ENCODE peak calls at places on chromosomes 2 and 18, in ten cellular contexts. One of them, this sample, is unnamed.

GRCh38 chr2:190320696-190321095 is 1.1 kb upstream of the HIBCH start:
- DNase-seq in thoracic aorta: no peak
- DNase-seq in myocyte: no peak
- DNase-seq in KG1: no peak
- DNase-seq in cardiac fibroblast: no peak
- DNase-seq in BE2C: no peak
- DNase-seq in COR-L47: no peak
- DNase-seq in heart right ventricle: no peak
- DNase-seq in HFFc6: no peak
- DNase-seq in cardiac muscle cell: no peak
- DNase-seq in this sample: no peak

GRCh38 chr18:59593291-59593717 is 103.9 kb downstream of the CCBE1 start:
- DNase-seq in COR-L47: no peak
- DNase-seq in KG1: no peak
- DNase-seq in cardiac fibroblast: peak; percentile 66
- DNase-seq in cardiac muscle cell: peak; percentile 44
- DNase-seq in myocyte: peak; percentile 37
- DNase-seq in heart right ventricle: no peak
- DNase-seq in thoracic aorta: no peak
- DNase-seq in HFFc6: peak; percentile 74
- DNase-seq in BE2C: no peak
- DNase-seq in this sample: no peak

GRCh38 chr2:30355306-30355705 is 91.7 kb upstream of the LCLAT1 start:
- DNase-seq in KG1: no peak
- DNase-seq in cardiac muscle cell: no peak
- DNase-seq in HFFc6: no peak
- DNase-seq in COR-L47: no peak
- DNase-seq in BE2C: no peak
- DNase-seq in myocyte: no peak
- DNase-seq in cardiac fibroblast: no peak
- DNase-seq in thoracic aorta: no peak
- DNase-seq in heart right ventricle: no peak
- DNase-seq in this sample: no peak

GRCh38 chr2:44668336-44668735 is 273.2 kb upstream of the SIX3 start:
- DNase-seq in BE2C: no peak
- DNase-seq in cardiac muscle cell: no peak
- DNase-seq in HFFc6: no peak
- DNase-seq in KG1: no peak
- DNase-seq in thoracic aorta: no peak
- DNase-seq in COR-L47: no peak
- DNase-seq in myocyte: peak; percentile 8
- DNase-seq in cardiac fibroblast: no peak
- DNase-seq in heart right ventricle: no peak
- DNase-seq in this sample: no peak

GRCh38 chr18:57301573-57302230 is 50.7 kb upstream of the ST8SIA3 start:
- DNase-seq in cardiac fibroblast: no peak
- DNase-seq in thoracic aorta: no peak
- DNase-seq in COR-L47: no peak
- DNase-seq in myocyte: no peak
- DNase-seq in cardiac muscle cell: no peak
- DNase-seq in BE2C: peak; percentile 42
- DNase-seq in KG1: no peak
- DNase-seq in HFFc6: no peak
- DNase-seq in heart right ventricle: no peak
- DNase-seq in this sample: no peak

GRCh38 chr18:66682855-66683322 is 79.0 kb upstream of the CDH19 start:
- DNase-seq in HFFc6: no peak
- DNase-seq in COR-L47: peak; percentile 11
- DNase-seq in thoracic aorta: no peak
- DNase-seq in BE2C: peak; percentile 24
- DNase-seq in KG1: no peak
- DNase-seq in cardiac fibroblast: peak; percentile 57
- DNase-seq in heart right ventricle: no peak
- DNase-seq in cardiac muscle cell: peak; percentile 59
- DNase-seq in myocyte: no peak
- DNase-seq in this sample: no peak

GRCh38 chr2:96537734-96538486 is 1.4 kb downstream of the ARID5A start:
- DNase-seq in myocyte: no peak
- DNase-seq in HFFc6: no peak
- DNase-seq in heart right ventricle: no peak
- DNase-seq in thoracic aorta: no peak
- DNase-seq in KG1: no peak
- DNase-seq in cardiac muscle cell: no peak
- DNase-seq in cardiac fibroblast: no peak
- DNase-seq in BE2C: no peak
- DNase-seq in COR-L47: no peak
- DNase-seq in this sample: no peak

GRCh38 chr2:180513389-180513788 is 467.0 kb upstream of the UBE2E3 start:
- DNase-seq in thoracic aorta: no peak
- DNase-seq in heart right ventricle: no peak
- DNase-seq in COR-L47: no peak
- DNase-seq in cardiac fibroblast: no peak
- DNase-seq in HFFc6: no peak
- DNase-seq in cardiac muscle cell: no peak
- DNase-seq in BE2C: no peak
- DNase-seq in myocyte: no peak
- DNase-seq in KG1: no peak
- DNase-seq in this sample: no peak

GRCh38 chr2:172082944-172083718 is 2.2 kb upstream of the DLX1 start:
- DNase-seq in cardiac muscle cell: no peak
- DNase-seq in heart right ventricle: no peak
- DNase-seq in myocyte: no peak
- DNase-seq in cardiac fibroblast: no peak
- DNase-seq in thoracic aorta: no peak
- DNase-seq in COR-L47: no peak
- DNase-seq in KG1: no peak
- DNase-seq in HFFc6: peak; percentile 36
- DNase-seq in BE2C: no peak
- DNase-seq in this sample: peak; percentile 13

GRCh38 chr18:56645415-56646016 is 5.6 kb upstream of the WDR7 start:
- DNase-seq in KG1: no peak
- DNase-seq in myocyte: peak; percentile 6
- DNase-seq in cardiac muscle cell: peak; percentile 6
- DNase-seq in BE2C: no peak
- DNase-seq in heart right ventricle: no peak
- DNase-seq in COR-L47: peak; percentile 49
- DNase-seq in cardiac fibroblast: no peak
- DNase-seq in HFFc6: no peak
- DNase-seq in thoracic aorta: no peak
- DNase-seq in this sample: no peak